ENCODE peak calls at places on chromosomes 7 and 10, in four cellular contexts. One of them, this sample, is unnamed.

GRCh38 chr7:77797734-77798393 is 370 bp downstream of the TMEM60 start:
- DNase-seq in left ventricle myocardium superior: peak; percentile 62
- DNase-seq in psoas muscle: peak; percentile 74
- DNase-seq in nucleus accumbens: no peak
- DNase-seq in this sample: peak; percentile 78

GRCh38 chr10:33010132-33011037 is 52.4 kb upstream of the ITGB1 start:
- DNase-seq in left ventricle myocardium superior: no peak
- DNase-seq in psoas muscle: no peak
- DNase-seq in nucleus accumbens: no peak
- DNase-seq in this sample: peak; percentile 23

GRCh38 chr7:4700577-4701235 is 18.6 kb downstream of the FOXK1 start:
- DNase-seq in left ventricle myocardium superior: no peak
- DNase-seq in psoas muscle: no peak
- DNase-seq in nucleus accumbens: no peak
- DNase-seq in this sample: peak; percentile 96

GRCh38 chr7:94962661-94963060 is 55.3 kb downstream of the PPP1R9A start:
- DNase-seq in left ventricle myocardium superior: no peak
- DNase-seq in psoas muscle: no peak
- DNase-seq in nucleus accumbens: no peak
- DNase-seq in this sample: no peak

GRCh38 chr7:2461268-2462026 is 14.8 kb downstream of the GRIFIN start:
- DNase-seq in left ventricle myocardium superior: no peak
- DNase-seq in psoas muscle: no peak
- DNase-seq in nucleus accumbens: no peak
- DNase-seq in this sample: peak; percentile 24

GRCh38 chr10:77524300-77524711 is 113.3 kb downstream of the KCNMA1 start:
- DNase-seq in left ventricle myocardium superior: no peak
- DNase-seq in psoas muscle: no peak
- DNase-seq in nucleus accumbens: no peak
- DNase-seq in this sample: no peak

GRCh38 chr10:47405829-47406547 is 21.9 kb upstream of the ZNF488 start:
- DNase-seq in left ventricle myocardium superior: peak; percentile 10
- DNase-seq in psoas muscle: no peak
- DNase-seq in nucleus accumbens: no peak
- DNase-seq in this sample: no peak

GRCh38 chr10:9635691-9636090 is 1382.0 kb upstream of the CELF2 start:
- DNase-seq in left ventricle myocardium superior: no peak
- DNase-seq in psoas muscle: no peak
- DNase-seq in nucleus accumbens: no peak
- DNase-seq in this sample: peak; percentile 24

GRCh38 chr10:83012866-83013265 is 1126.4 kb upstream of the GHITM start:
- DNase-seq in left ventricle myocardium superior: no peak
- DNase-seq in psoas muscle: no peak
- DNase-seq in nucleus accumbens: no peak
- DNase-seq in this sample: no peak

GRCh38 chr10:63758080-63758479 is 236.9 kb downstream of the REEP3 start:
- DNase-seq in left ventricle myocardium superior: no peak
- DNase-seq in psoas muscle: no peak
- DNase-seq in nucleus accumbens: no peak
- DNase-seq in this sample: no peak

GRCh38 chr7:70779321-70779720 is 352.6 kb upstream of the GALNT17 start:
- DNase-seq in left ventricle myocardium superior: no peak
- DNase-seq in psoas muscle: no peak
- DNase-seq in nucleus accumbens: no peak
- DNase-seq in this sample: no peak

This sample was measured in cardiac muscle cell.